ENCODE peak calls at places on chromosome 19, in seven cellular contexts. E is activated gamma-delta T cell treated with anti-CD3 and anti-CD28 coated beads, Interleukin-2, amount 50 U/mL, for 16 hours; H is GM04503; P is GF-D8; N is stimulated activated CD4-positive, alpha-beta T cell treated with anti-CD3 and anti-CD28 coated beads, Interleukin-4, amount 100 ng/mL, for 24 hours; F is ACHN; K is NCI-H1048. W is an unnamed sample.

GRCh38 chr19:13997637-13997962 is 8.5 kb downstream of the RFX1 start:
- DNase-seq in P (no peak), E (no peak), F (no peak), K (no peak), N (no peak), H (no peak), W (no peak)

GRCh38 chr19:48726573-48726972 is 7.0 kb upstream of the MAMSTR start:
- DNase-seq in F (no peak), N (no peak), K (no peak), E (no peak), P (peak), H (no peak), W (no peak)

GRCh38 chr19:5048091-5048726 is 79.3 kb downstream of the KDM4B start:
- DNase-seq in H (peak), P (no peak), N (peak), F (peak), E (peak), K (no peak), W (peak)

GRCh38 chr19:42965204-42965603 is 28.2 kb upstream of the PSG7 start:
- DNase-seq in N (no peak), H (peak), F (no peak), P (no peak), E (no peak), K (no peak), W (no peak)

GRCh38 chr19:7211191-7211988 is 82.8 kb downstream of the INSR start:
- DNase-seq in H (no peak), K (no peak), E (no peak), P (no peak), F (no peak), N (no peak), W (peak)

GRCh38 chr19:4061178-4061682 is 5.5 kb downstream of the ZBTB7A start:
- DNase-seq in P (peak), F (no peak), N (no peak), K (no peak), E (no peak), H (no peak), W (peak)

GRCh38 chr19:13033819-13034611 is 38.7 kb downstream of the NFIX start:
- DNase-seq in N (peak), K (no peak), H (no peak), F (peak), P (peak), E (peak), W (peak)

GRCh38 chr19:48346161-48346560 is 17.6 kb downstream of the TMEM143 start:
- DNase-seq in K (no peak), N (no peak), H (no peak), P (no peak), F (no peak), E (no peak), W (no peak)

GRCh38 chr19:16078311-16078758 is 2.0 kb downstream of the TPM4 start:
- DNase-seq in K (no peak), N (peak), P (no peak), E (no peak), H (no peak), F (no peak), W (peak)

GRCh38 chr19:55113570-55114039 is 3.8 kb downstream of the PPP1R12C start:
- DNase-seq in E (no peak), P (no peak), H (peak), K (no peak), N (no peak), F (peak), W (peak)

GRCh38 chr19:51807111-51807701 is 12.2 kb downstream of the FPR3 start:
- DNase-seq in K (no peak), F (no peak), E (peak), H (no peak), P (no peak), N (no peak), W (no peak)

GRCh38 chr19:16814526-16815100 is 14.6 kb upstream of the SIN3B start:
- DNase-seq in F (no peak), N (no peak), K (no peak), H (no peak), P (no peak), E (no peak), W (no peak)

GRCh38 chr19:29002336-29002735 is 210.6 kb downstream of the UQCRFS1 start:
- DNase-seq in F (no peak), K (no peak), N (no peak), H (no peak), P (no peak), E (no peak), W (no peak)

GRCh38 chr19:38970664-38971532 is 4.6 kb downstream of the FBXO17 start:
- DNase-seq in E (no peak), K (no peak), H (peak), N (no peak), F (no peak), P (no peak), W (no peak)

GRCh38 chr19:19267305-19267704 is 5.8 kb downstream of the TM6SF2 start:
- DNase-seq in E (no peak), P (no peak), K (no peak), N (no peak), F (no peak), H (no peak), W (no peak)

GRCh38 chr19:18083929-18084684 is 2.6 kb downstream of the IL12RB1 start:
- DNase-seq in N (no peak), H (no peak), F (no peak), P (no peak), K (no peak), E (no peak), W (no peak)

GRCh38 chr19:34049944-34050343 is 122.4 kb upstream of the LSM14A start:
- DNase-seq in P (no peak), K (no peak), N (no peak), E (no peak), F (no peak), H (no peak), W (no peak)

GRCh38 chr19:55173717-55174409 is 6.2 kb downstream of the SYT5 start:
- DNase-seq in H (no peak), E (no peak), N (peak), F (peak), P (no peak), K (no peak), W (peak)

GRCh38 chr19:49968279-49968922 is 7.4 kb upstream of the SIGLEC11 start:
- DNase-seq in H (no peak), F (no peak), E (no peak), N (no peak), K (no peak), P (peak), W (no peak)

GRCh38 chr19:5910638-5910907 is 3.5 kb upstream of the CAPS start:
- DNase-seq in P (no peak), N (no peak), F (no peak), E (no peak), H (no peak), K (no peak), W (no peak)

GRCh38 chr19:1386945-1387683 is 3.4 kb downstream of the NDUFS7 start:
- DNase-seq in H (no peak), F (no peak), E (no peak), P (no peak), N (no peak), K (no peak), W (no peak)

GRCh38 chr19:29266603-29267002 is 53.7 kb upstream of the UQCRFS1 start:
- DNase-seq in E (no peak), P (no peak), N (no peak), K (no peak), F (no peak), H (no peak), W (no peak)

GRCh38 chr19:55342044-55342531 is 2.4 kb downstream of the KMT5C start:
- DNase-seq in P (no peak), F (no peak), K (no peak), H (no peak), E (no peak), N (no peak), W (no peak)

GRCh38 chr19:45076029-45076850 is at the start of gene ZNF296:
- DNase-seq in K (peak), P (peak), F (peak), H (no peak), E (peak), N (peak), W (peak)

GRCh38 chr19:4831351-4832340 is at the start of gene TICAM1:
- DNase-seq in K (no peak), N (peak), F (peak), E (peak), H (no peak), P (no peak), W (peak)

GRCh38 chr19:24159707-24160106 is 72.7 kb downstream of the ZNF254 start:
- DNase-seq in F (peak), H (no peak), K (no peak), N (no peak), P (no peak), E (no peak), W (no peak)

GRCh38 chr19:49651871-49652722 is 10.1 kb downstream of the SCAF1 start:
- DNase-seq in P (no peak), H (no peak), N (no peak), E (no peak), K (no peak), F (no peak), W (no peak)

GRCh38 chr19:30228726-30229523 is 143.3 kb upstream of the ZNF536 start:
- DNase-seq in F (no peak), E (no peak), H (no peak), N (no peak), K (no peak), P (no peak), W (no peak)

GRCh38 chr19:36489920-36490415 is 607 bp upstream of the ZNF566 start:
- DNase-seq in P (peak), E (peak), K (no peak), N (peak), H (no peak), F (peak), W (peak)

GRCh38 chr19:35715981-35716734 is 1.6 kb upstream of the KMT2B start:
- DNase-seq in F (no peak), H (no peak), K (no peak), P (no peak), N (peak), E (no peak), W (peak)

GRCh38 chr19:29576043-29576442 is 30.0 kb upstream of the POP4 start:
- DNase-seq in P (no peak), H (no peak), N (peak), E (no peak), K (no peak), F (no peak), W (no peak)

GRCh38 chr19:44438441-44438840 is 9.8 kb downstream of the ZNF229 start:
- DNase-seq in P (no peak), H (no peak), N (no peak), E (no peak), F (no peak), K (no peak), W (no peak)

GRCh38 chr19:8334458-8335342 is 8.4 kb downstream of the KANK3 start:
- DNase-seq in F (peak), H (no peak), K (no peak), P (no peak), E (no peak), N (no peak), W (peak)

GRCh38 chr19:31274266-31274963 is 74.8 kb downstream of the TSHZ3 start:
- DNase-seq in E (no peak), K (no peak), N (no peak), H (no peak), P (no peak), F (no peak), W (no peak)

GRCh38 chr19:57078802-57079201 is 41.0 kb upstream of the USP29 start:
- DNase-seq in N (no peak), F (no peak), K (no peak), E (no peak), H (no peak), P (no peak), W (no peak)